ENCODE peak calls at places on chromosome 18, in six cellular contexts. Y is NCI-H748 treated with DMSO at 0.1 percent for 48 hours; G is activated CD4-positive, CD25-positive, alpha-beta regulatory T cell treated with anti-CD3 and anti-CD28 coated beads, Interleukin-2, amount 50 U/mL, for 72 hours; Q is naive thymus-derived CD8-positive, alpha-beta T cell; M is Calu3; R is fibroblast of pulmonary artery. N is an unnamed sample.

GRCh38 chr18:58820251-58820650 is 44.4 kb upstream of the ZNF532 start:
- DNase-seq in Y (no peak), G (no peak), Q (no peak), M (no peak), R (no peak), N (no peak)

GRCh38 chr18:69978743-69979715 is 31.4 kb upstream of the CD226 start:
- DNase-seq in Y (no peak), G (no peak), Q (no peak), M (no peak), R (no peak), N (no peak)

GRCh38 chr18:23283933-23284430 is 148.7 kb downstream of the CABLES1 start:
- DNase-seq in Y (no peak), G (no peak), Q (no peak), M (peak; percentile 73), R (peak; percentile 33), N (no peak)

GRCh38 chr18:10353791-10354190 is 100.6 kb upstream of the APCDD1 start:
- DNase-seq in Y (no peak), G (no peak), Q (no peak), M (no peak), R (peak; percentile 33), N (no peak)

GRCh38 chr18:44508474-44508873 is 172.2 kb upstream of the SETBP1 start:
- DNase-seq in Y (no peak), G (no peak), Q (no peak), M (no peak), R (no peak), N (no peak)

GRCh38 chr18:56019156-56019555 is 431.2 kb upstream of the TCF4 start:
- DNase-seq in Y (no peak), G (no peak), Q (no peak), M (no peak), R (no peak), N (no peak)

GRCh38 chr18:48164701-48165100 is 234.2 kb upstream of the SMAD2 start:
- DNase-seq in Y (no peak), G (no peak), Q (no peak), M (no peak), R (no peak), N (no peak)

GRCh38 chr18:78939734-78940260 is 39.8 kb upstream of the SALL3 start:
- DNase-seq in Y (no peak), G (no peak), Q (no peak), M (no peak), R (no peak), N (no peak)

GRCh38 chr18:31558567-31558966 is 33.1 kb upstream of the TTR start:
- DNase-seq in Y (no peak), G (no peak), Q (no peak), M (no peak), R (no peak), N (no peak)

GRCh38 chr18:27665264-27665799 is 480.2 kb upstream of the CHST9 start:
- DNase-seq in Y (no peak), G (no peak), Q (no peak), M (no peak), R (no peak), N (no peak)

GRCh38 chr18:34710430-34711386 is 610 bp downstream of the DTNA start:
- DNase-seq in Y (peak; percentile 79), G (no peak), Q (no peak), M (no peak), R (peak; percentile 75), N (no peak)

GRCh38 chr18:67476585-67476984 is 39.9 kb downstream of the DSEL start:
- DNase-seq in Y (no peak), G (no peak), Q (no peak), M (no peak), R (no peak), N (no peak)

GRCh38 chr18:39396168-39396567 is 1830.6 kb upstream of the CELF4 start:
- DNase-seq in Y (no peak), G (no peak), Q (no peak), M (no peak), R (no peak), N (no peak)

GRCh38 chr18:44700652-44701051 is 20.0 kb downstream of the SETBP1 start:
- DNase-seq in Y (no peak), G (no peak), Q (no peak), M (no peak), R (peak; percentile 50), N (peak; percentile 59)

GRCh38 chr18:37405229-37405628 is 160.4 kb downstream of the CELF4 start:
- DNase-seq in Y (no peak), G (no peak), Q (no peak), M (no peak), R (no peak), N (no peak)

GRCh38 chr18:54737986-54738385 is 90.3 kb upstream of the RAB27B start:
- DNase-seq in Y (no peak), G (no peak), Q (no peak), M (no peak), R (peak; percentile 65), N (no peak)

GRCh38 chr18:46073474-46074331 is 1.6 kb upstream of the PSTPIP2 start:
- DNase-seq in Y (peak; percentile 57), G (no peak), Q (peak; percentile 71), M (peak; percentile 72), R (peak; percentile 80), N (peak; percentile 66)

GRCh38 chr18:41121116-41121826 is 833.8 kb upstream of the PIK3C3 start:
- DNase-seq in Y (no peak), G (no peak), Q (no peak), M (no peak), R (peak; percentile 81), N (no peak)

GRCh38 chr18:79945118-79946042 is 6.1 kb downstream of the SLC66A2 start:
- DNase-seq in Y (no peak), G (peak; percentile 23), Q (no peak), M (no peak), R (no peak), N (peak; percentile 11)

GRCh38 chr18:35106013-35106844 is 65.0 kb downstream of the MAPRE2 start:
- DNase-seq in Y (no peak), G (no peak), Q (no peak), M (no peak), R (no peak), N (no peak)

GRCh38 chr18:48034651-48035555 is 104.4 kb upstream of the SMAD2 start:
- DNase-seq in Y (no peak), G (no peak), Q (no peak), M (no peak), R (no peak), N (no peak)

GRCh38 chr18:36186461-36187137 is 698 bp upstream of the MOCOS start:
- DNase-seq in Y (no peak), G (no peak), Q (no peak), M (peak; percentile 59), R (no peak), N (peak; percentile 52)

GRCh38 chr18:41170346-41170745 is 784.7 kb upstream of the PIK3C3 start:
- DNase-seq in Y (no peak), G (no peak), Q (no peak), M (no peak), R (peak; percentile 75), N (no peak)

GRCh38 chr18:49531678-49532153 is 30.1 kb upstream of the LIPG start:
- DNase-seq in Y (no peak), G (no peak), Q (no peak), M (peak; percentile 31), R (peak; percentile 24), N (no peak)

GRCh38 chr18:78871631-78872030 is 108.0 kb upstream of the SALL3 start:
- DNase-seq in Y (no peak), G (no peak), Q (no peak), M (no peak), R (no peak), N (no peak)

GRCh38 chr18:910247-910646 is 5.6 kb downstream of the ADCYAP1 start:
- DNase-seq in Y (no peak), G (no peak), Q (no peak), M (no peak), R (no peak), N (no peak)

GRCh38 chr18:35155403-35156117 is 85.3 kb upstream of the ZNF397 start:
- DNase-seq in Y (no peak), G (no peak), Q (no peak), M (no peak), R (no peak), N (peak; percentile 41)

GRCh38 chr18:49178736-49179135 is 228.0 kb upstream of the SMAD7 start:
- DNase-seq in Y (no peak), G (no peak), Q (no peak), M (peak; percentile 42), R (peak; percentile 52), N (peak; percentile 52)

GRCh38 chr18:12254137-12254819 is at the start of gene CIDEA:
- DNase-seq in Y (no peak), G (no peak), Q (no peak), M (no peak), R (peak; percentile 16), N (no peak)

GRCh38 chr18:27363918-27364317 is 178.8 kb upstream of the CHST9 start:
- DNase-seq in Y (peak; percentile 46), G (no peak), Q (no peak), M (no peak), R (peak; percentile 8), N (no peak)

GRCh38 chr18:37564796-37565137 is 831 bp downstream of the CELF4 start:
- DNase-seq in Y (no peak), G (no peak), Q (peak; percentile 22), M (peak; percentile 44), R (peak; percentile 71), N (peak; percentile 62)

GRCh38 chr18:8365528-8365927 is 243.7 kb upstream of the RAB12 start:
- DNase-seq in Y (no peak), G (no peak), Q (no peak), M (no peak), R (no peak), N (no peak)

GRCh38 chr18:31591113-31591512 is 564 bp upstream of the TTR start:
- DNase-seq in Y (no peak), G (no peak), Q (no peak), M (no peak), R (no peak), N (no peak)

GRCh38 chr18:55244520-55244919 is 285.3 kb upstream of the CCDC68 start:
- DNase-seq in Y (no peak), G (no peak), Q (no peak), M (no peak), R (peak; percentile 56), N (no peak)

GRCh38 chr18:23694642-23695430 is 5.6 kb downstream of the LAMA3 start:
- DNase-seq in Y (no peak), G (no peak), Q (no peak), M (no peak), R (no peak), N (no peak)

GRCh38 chr18:51668101-51668500 is 470.6 kb upstream of the MEX3C start:
- DNase-seq in Y (peak; percentile 78), G (peak; percentile 56), Q (no peak), M (peak; percentile 68), R (peak; percentile 66), N (peak; percentile 77)

GRCh38 chr18:26386002-26386401 is 159.8 kb downstream of the TAF4B start:
- DNase-seq in Y (no peak), G (no peak), Q (no peak), M (peak; percentile 56), R (peak; percentile 87), N (peak; percentile 32)

GRCh38 chr18:72542993-72543361 is 1.2 kb downstream of the CBLN2 start:
- DNase-seq in Y (no peak), G (no peak), Q (no peak), M (no peak), R (no peak), N (no peak)

GRCh38 chr18:28007841-28008240 is 169.1 kb downstream of the CDH2 start:
- DNase-seq in Y (no peak), G (no peak), Q (no peak), M (no peak), R (peak; percentile 35), N (no peak)

GRCh38 chr18:11320981-11321380 is 171.6 kb upstream of the PIEZO2 start:
- DNase-seq in Y (no peak), G (no peak), Q (no peak), M (no peak), R (peak; percentile 49), N (no peak)

N was measured in body of pancreas.